ENCODE peak calls at places on chromosomes 13 and 19, in four cellular contexts. W, X, K and D are unnamed samples.

GRCh38 chr19:39645800-39646411 is 9.8 kb upstream of the LGALS16 start:
- DNase-seq in W (no peak), X (no peak), K (no peak), D (no peak)

GRCh38 chr13:45335397-45336024 is 5.5 kb downstream of the TPT1 start:
- DNase-seq in W (no peak), X (no peak), K (no peak), D (no peak)

GRCh38 chr13:84760956-84761355 is 878.7 kb upstream of the SLITRK1 start:
- DNase-seq in W (no peak), X (no peak), K (no peak), D (no peak)

GRCh38 chr13:113493315-113493951 is 2.9 kb upstream of the DCUN1D2 start:
- DNase-seq in W (no peak), X (no peak), K (no peak), D (no peak)

GRCh38 chr13:113907637-113908617 is 44.1 kb upstream of the GAS6 start:
- DNase-seq in W (peak; percentile 36), X (no peak), K (no peak), D (no peak)

GRCh38 chr19:48292798-48293197 is 22.9 kb downstream of the ZNF114 start:
- DNase-seq in W (no peak), X (no peak), K (no peak), D (no peak)

GRCh38 chr13:99741979-99742378 is 229.6 kb downstream of the ZIC5 start:
- DNase-seq in W (peak; percentile 54), X (no peak), K (no peak), D (no peak)

GRCh38 chr19:3668331-3669133 is 31.7 kb downstream of the PIP5K1C start:
- DNase-seq in W (no peak), X (no peak), K (no peak), D (no peak)

GRCh38 chr13:48412881-48413351 is at the start of gene LPAR6:
- DNase-seq in W (no peak), X (no peak), K (no peak), D (no peak)

GRCh38 chr13:98129059-98129741 is 13.7 kb upstream of the FARP1 start:
- DNase-seq in W (no peak), X (no peak), K (no peak), D (no peak)

GRCh38 chr13:108427355-108427754 is 157.8 kb downstream of the TNFSF13B start:
- DNase-seq in W (no peak), X (no peak), K (no peak), D (no peak)

GRCh38 chr13:73536865-73537264 is 478.1 kb downstream of the KLF5 start:
- DNase-seq in W (no peak), X (no peak), K (no peak), D (no peak)

GRCh38 chr19:35421362-35421761 is 26.7 kb upstream of the FFAR2 start:
- DNase-seq in W (no peak), X (no peak), K (no peak), D (no peak)

GRCh38 chr13:61795580-61795979 is 379.9 kb upstream of the PCDH20 start:
- DNase-seq in W (no peak), X (no peak), K (no peak), D (no peak)

GRCh38 chr19:17450264-17451075 is 2.0 kb upstream of the TMEM221 start:
- DNase-seq in W (no peak), X (no peak), K (no peak), D (peak; percentile 66)

GRCh38 chr13:51585696-51586095 is 1.4 kb downstream of the WDFY2 start:
- DNase-seq in W (no peak), X (no peak), K (no peak), D (no peak)

GRCh38 chr19:18257503-18258470 is 16.5 kb downstream of the IQCN start:
- DNase-seq in W (no peak), X (no peak), K (no peak), D (no peak)

GRCh38 chr13:79631260-79631659 is 150.3 kb downstream of the NDFIP2 start:
- DNase-seq in W (no peak), X (no peak), K (no peak), D (no peak)

GRCh38 chr13:76848596-76848995 is 37.6 kb downstream of the KCTD12 start:
- DNase-seq in W (no peak), X (no peak), K (peak; percentile 78), D (no peak)

GRCh38 chr19:33868076-33868735 is 71.5 kb downstream of the KCTD15 start:
- DNase-seq in W (no peak), X (peak; percentile 74), K (no peak), D (no peak)

GRCh38 chr13:25493930-25494707 is 122.3 kb downstream of the ATP8A2 start:
- DNase-seq in W (no peak), X (no peak), K (no peak), D (no peak)

GRCh38 chr19:41302624-41303351 is 7.2 kb upstream of the CCDC97 start:
- DNase-seq in W (peak; percentile 66), X (no peak), K (no peak), D (peak; percentile 91)

GRCh38 chr19:49857061-49857833 is 6.3 kb downstream of the PTOV1 start:
- DNase-seq in W (no peak), X (no peak), K (no peak), D (no peak)
- TF ChIP-seq POLR2A in W (no peak), X (no peak), K (no peak), D (no peak)

GRCh38 chr19:50344661-50345318 is 15.6 kb upstream of the KCNC3 start:
- DNase-seq in W (no peak), X (no peak), K (no peak), D (peak; percentile 86)

GRCh38 chr19:50341091-50341564 is 12.0 kb upstream of the KCNC3 start:
- DNase-seq in W (no peak), X (no peak), K (no peak), D (no peak)
- TF ChIP-seq POLR2A in W (no peak), X (no peak), K (no peak), D (no peak)

DNA sequence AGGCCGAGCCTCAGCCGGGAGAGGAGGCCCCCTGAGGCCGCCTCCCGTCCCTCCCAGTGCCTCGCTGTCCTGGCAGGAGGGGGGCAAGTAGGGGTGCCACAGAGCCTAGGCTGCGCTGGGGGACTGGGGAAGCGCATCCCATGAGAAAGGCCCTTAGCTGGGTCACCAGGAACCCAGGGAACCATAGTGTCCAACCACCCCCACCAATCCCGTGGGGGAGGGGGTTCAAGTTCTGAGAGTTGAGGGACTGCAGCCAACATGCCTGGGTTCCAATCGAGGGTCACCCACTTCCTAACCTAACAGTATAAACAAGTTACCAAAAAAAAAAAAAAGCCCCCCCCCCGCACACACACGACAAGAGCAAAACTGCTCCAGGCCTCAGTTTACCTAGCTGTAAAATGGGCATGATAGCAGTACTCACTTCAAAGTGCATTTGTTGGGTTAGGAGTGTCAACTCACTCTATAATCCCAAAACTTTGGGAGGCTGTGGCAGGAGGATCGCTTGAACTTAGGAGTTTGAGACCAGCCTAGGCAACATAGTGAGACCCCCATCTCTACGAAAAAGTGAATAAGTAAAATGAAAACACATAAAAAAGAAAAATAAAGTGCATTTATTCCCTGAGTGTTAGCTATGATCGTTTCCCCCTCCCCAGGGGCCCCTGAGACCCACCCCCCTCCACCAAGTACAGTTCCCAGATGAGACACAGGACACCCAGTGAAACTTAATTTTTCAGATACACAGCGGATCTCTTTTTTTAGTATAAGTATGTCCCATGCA is 28.8 kb upstream of the NANOS3 start:
- DNase-seq in W (no peak), X (no peak), K (no peak), D (no peak)
- TF ChIP-seq POLR2A in W (peak; percentile 30), X (no peak), K (no peak), D (no peak)

GRCh38 chr19:50358483-50359431 is 6.7 kb downstream of the NAPSA start:
- DNase-seq in W (peak; percentile 64), X (no peak), K (no peak), D (peak; percentile 85)
- TF ChIP-seq POLR2A in W (peak; percentile 45), X (no peak), K (no peak), D (no peak)

DNA sequence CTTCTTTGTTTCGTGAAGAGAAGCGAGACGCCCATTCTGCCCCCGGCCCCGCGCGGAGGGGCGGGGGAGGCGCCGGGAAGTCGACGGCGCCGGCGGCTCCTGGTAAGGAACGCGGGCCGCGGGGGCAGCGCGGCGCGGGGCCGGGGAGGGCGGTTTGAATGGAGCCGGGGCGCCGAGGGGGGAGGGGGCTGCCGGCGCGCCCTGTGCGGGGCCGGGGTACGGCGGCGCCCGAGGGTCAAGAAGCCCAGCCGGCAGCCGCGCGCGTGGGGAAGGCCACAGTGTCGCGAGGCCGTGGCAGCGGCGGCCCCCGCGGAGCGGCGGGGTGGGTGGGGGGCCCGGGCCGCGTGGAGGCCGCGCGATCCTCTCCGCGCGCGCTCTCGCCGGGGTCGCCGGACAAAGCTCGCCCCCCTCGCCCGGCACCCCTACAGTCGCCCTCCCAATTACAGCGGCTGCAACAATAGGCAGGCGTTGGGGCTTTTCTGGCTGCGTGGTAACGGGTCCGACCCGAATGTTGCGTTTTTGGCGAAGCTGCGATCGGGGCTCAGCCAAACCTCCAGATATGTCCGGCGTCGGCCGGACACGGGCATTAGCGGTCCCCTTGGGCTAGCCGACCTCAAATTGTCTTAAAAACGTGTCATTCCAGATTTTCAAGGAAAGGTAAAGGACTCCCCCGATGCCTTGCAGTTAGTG is 388 bp downstream of the SMARCA4 start:
- DNase-seq in W (peak; percentile 30), X (no peak), K (no peak), D (peak; percentile 60)
- TF ChIP-seq POLR2A in W (no peak), X (no peak), K (no peak), D (no peak)

GRCh38 chr13:89763011-89763410 is 1584.5 kb upstream of the MIR17HG start:
- DNase-seq in W (no peak), X (no peak), K (no peak), D (no peak)
- TF ChIP-seq POLR2A in W (no peak), X (no peak), K (no peak), D (no peak)